ENCODE peak calls at places on chromosomes 13 and 19, in five cellular contexts. R is T-helper 9 cell; J is putamen; U is NCI-H1105; S is stimulated activated CD8-positive, alpha-beta memory T cell treated with anti-CD3 and anti-CD28 coated beads, Interleukin-12 subunit alpha, Interleukin-12 subunit beta, amount 100 ng/mL, for 1 hour. Y is an unnamed sample.

GRCh38 chr13:41196620-41197019 is 2.3 kb upstream of the KBTBD7 start:
- DNase-seq in U (no peak), S (no peak), J (no peak), R (no peak), Y (no peak)

GRCh38 chr19:29539668-29540067 is 13.9 kb downstream of the VSTM2B start:
- DNase-seq in U (no peak), J (no peak), R (no peak), S (no peak), Y (no peak)

GRCh38 chr13:114089341-114089740 is 43.1 kb downstream of the RASA3 start:
- DNase-seq in U (no peak), J (no peak), R (no peak), S (no peak), Y (no peak)

GRCh38 chr13:83794627-83795026 is 87.6 kb downstream of the SLITRK1 start:
- DNase-seq in R (no peak), U (no peak), S (no peak), J (no peak), Y (no peak)

GRCh38 chr19:5150331-5150901 is 181.5 kb downstream of the KDM4B start:
- DNase-seq in J (no peak), R (no peak), S (no peak), U (no peak), Y (no peak)

GRCh38 chr13:23984541-23984940 is 87.2 kb upstream of the C1QTNF9B start:
- DNase-seq in R (no peak), U (peak), S (no peak), J (no peak), Y (no peak)

GRCh38 chr19:54137913-54138776 is 583 bp downstream of the CNOT3 start:
- DNase-seq in S (no peak), R (no peak), J (no peak), U (peak), Y (no peak)

GRCh38 chr13:79501538-79502232 is 20.7 kb downstream of the NDFIP2 start:
- DNase-seq in U (no peak), S (no peak), J (no peak), R (no peak), Y (no peak)

GRCh38 chr19:4732680-4733114 is 9.1 kb upstream of the DPP9 start:
- DNase-seq in J (peak), R (peak), S (peak), U (peak), Y (peak)

GRCh38 chr19:3357362-3357730 is 9.0 kb upstream of the NFIC start:
- DNase-seq in J (no peak), R (no peak), S (no peak), U (no peak), Y (no peak)

GRCh38 chr19:49872245-49873148 is 4.7 kb downstream of the AKT1S1 start:
- DNase-seq in S (no peak), R (no peak), U (no peak), J (no peak), Y (no peak)

GRCh38 chr13:108917581-108917980 is 288.2 kb downstream of the MYO16 start:
- DNase-seq in S (no peak), J (no peak), R (no peak), U (peak), Y (peak)

GRCh38 chr19:15175609-15176008 is 25.2 kb downstream of the NOTCH3 start:
- DNase-seq in U (no peak), R (no peak), S (no peak), J (no peak), Y (no peak)

GRCh38 chr19:19059018-19059836 is 4.6 kb upstream of the SLC25A42 start:
- DNase-seq in U (no peak), J (no peak), S (no peak), R (no peak), Y (no peak)

GRCh38 chr13:114256547-114256946 is 21.9 kb downstream of the CDC16 start:
- DNase-seq in J (no peak), U (no peak), R (no peak), S (no peak), Y (no peak)

GRCh38 chr19:17079710-17080440 is 4.3 kb downstream of the MYO9B start:
- DNase-seq in R (peak), J (peak), U (no peak), S (peak), Y (peak)

GRCh38 chr19:23597661-23598060 is 89.4 kb downstream of the ZNF675 start:
- DNase-seq in R (no peak), S (no peak), J (no peak), U (no peak), Y (no peak)

GRCh38 chr13:30877335-30877734 is 28.7 kb upstream of the MEDAG start:
- DNase-seq in S (no peak), U (no peak), R (no peak), J (no peak), Y (peak)

GRCh38 chr13:23578411-23579071 is 8.3 kb downstream of the TNFRSF19 start:
- DNase-seq in J (peak), R (peak), S (peak), U (peak), Y (peak)

GRCh38 chr13:72023895-72024294 is 156.9 kb upstream of the DACH1 start:
- DNase-seq in J (no peak), U (no peak), S (no peak), R (no peak), Y (no peak)

GRCh38 chr13:109669234-109669612 is 117.2 kb downstream of the IRS2 start:
- DNase-seq in S (no peak), U (no peak), J (no peak), R (no peak), Y (no peak)

GRCh38 chr13:72931311-72931710 is 127.5 kb upstream of the KLF5 start:
- DNase-seq in U (no peak), S (no peak), J (no peak), R (no peak), Y (no peak)

GRCh38 chr19:47228168-47228936 is 2.6 kb downstream of the BBC3 start:
- DNase-seq in R (peak), U (no peak), J (no peak), S (no peak), Y (peak)

GRCh38 chr19:38726761-38727301 is 17.4 kb downstream of the CAPN12 start:
- DNase-seq in S (no peak), R (no peak), J (no peak), U (no peak), Y (no peak)

GRCh38 chr13:111337206-111337605 is 16.8 kb downstream of the TEX29 start:
- DNase-seq in J (no peak), S (no peak), U (no peak), R (no peak), Y (peak)

GRCh38 chr13:78785764-78786163 is 126.8 kb upstream of the OBI1 start:
- DNase-seq in R (no peak), U (no peak), J (no peak), S (no peak), Y (no peak)

GRCh38 chr19:5117421-5117820 is 148.5 kb downstream of the KDM4B start:
- DNase-seq in U (no peak), J (no peak), R (no peak), S (no peak), Y (no peak)

GRCh38 chr19:33868821-33869412 is 72.2 kb downstream of the KCTD15 start:
- DNase-seq in U (no peak), J (no peak), R (no peak), S (no peak), Y (peak)

GRCh38 chr13:108700421-108701170 is 71.2 kb downstream of the MYO16 start:
- DNase-seq in S (no peak), R (no peak), U (no peak), J (no peak), Y (peak)

GRCh38 chr19:38545596-38545995 is 72.2 kb downstream of the MAP4K1 start:
- DNase-seq in S (no peak), U (no peak), J (no peak), R (no peak), Y (no peak)

GRCh38 chr13:79533781-79534400 is 52.9 kb downstream of the NDFIP2 start:
- DNase-seq in S (no peak), J (no peak), R (no peak), U (no peak), Y (no peak)

GRCh38 chr19:4295972-4296771 is 6.0 kb downstream of the TMIGD2 start:
- DNase-seq in R (no peak), U (peak), S (no peak), J (peak), Y (peak)

GRCh38 chr13:102561933-102562332 is 34.9 kb upstream of the TPP2 start:
- DNase-seq in J (no peak), R (no peak), U (no peak), S (no peak), Y (no peak)

GRCh38 chr13:67932991-67933390 is 702.9 kb upstream of the PCDH9 start:
- DNase-seq in R (no peak), J (no peak), U (no peak), S (no peak), Y (no peak)

GRCh38 chr13:66805657-66806056 is 424.5 kb downstream of the PCDH9 start:
- DNase-seq in S (no peak), U (peak), J (no peak), R (no peak), Y (no peak)

Y was measured in fibroblast of villous mesenchyme.